ENCODE peak calls at places on chromosomes 16 and 17, in five cellular contexts. Z, Q, J, T and A are unnamed samples.

GRCh38 chr17:45277992-45278391 is 16.1 kb upstream of the SPATA32 start:
- DNase-seq in Z (no peak), Q (no peak), J (no peak), T (no peak), A (peak; percentile 76)

GRCh38 chr17:40651939-40652338 is 4.3 kb upstream of the SMARCE1 start:
- DNase-seq in Z (peak; percentile 37), Q (no peak), J (no peak), T (no peak), A (no peak)

GRCh38 chr16:57815987-57816745 is 13.9 kb upstream of the KIFC3 start:
- DNase-seq in Z (peak; percentile 96), Q (no peak), J (peak; percentile 31), T (no peak), A (peak; percentile 67)

GRCh38 chr17:56577810-56578209 is 15.7 kb upstream of the NOG start:
- DNase-seq in Z (no peak), Q (no peak), J (no peak), T (no peak), A (no peak)

GRCh38 chr17:82012482-82013295 is 10.0 kb downstream of the CENPX start:
- DNase-seq in Z (peak; percentile 48), Q (no peak), J (no peak), T (no peak), A (peak; percentile 81)

GRCh38 chr17:3762922-3763776 is 37.8 kb downstream of the ITGAE start:
- DNase-seq in Z (no peak), Q (no peak), J (no peak), T (no peak), A (no peak)

GRCh38 chr17:40095944-40096791 is 4.2 kb downstream of the NR1D1 start:
- DNase-seq in Z (no peak), Q (no peak), J (no peak), T (no peak), A (peak; percentile 80)

GRCh38 chr16:70157105-70157476 is 16.5 kb upstream of the CLEC18C start:
- DNase-seq in Z (no peak), Q (no peak), J (no peak), T (no peak), A (no peak)

GRCh38 chr17:1742371-1743093 is at the start of gene SERPINF2:
- DNase-seq in Z (no peak), Q (no peak), J (no peak), T (no peak), A (peak; percentile 32)